ENCODE peak calls at places on chromosome 13, in ten cellular contexts. One of them, this sample, is unnamed.

GRCh38 chr13:93903909-93904308 is 575.6 kb downstream of the DCT start:
- DNase-seq in cardiac muscle cell: no peak
- DNase-seq in fibroblast of pulmonary artery: no peak
- DNase-seq in fibroblast of the aortic adventitia: no peak
- DNase-seq in psoas muscle: no peak
- DNase-seq in right lobe of liver: no peak
- DNase-seq in AG10803: no peak
- DNase-seq in neural progenitor cell: no peak
- DNase-seq in upper lobe of right lung: no peak
- DNase-seq in body of pancreas: no peak
- DNase-seq in this sample: peak

GRCh38 chr13:64928704-64929499 is 2301.2 kb downstream of the PCDH9 start:
- DNase-seq in fibroblast of the aortic adventitia: peak
- DNase-seq in body of pancreas: no peak
- DNase-seq in cardiac muscle cell: no peak
- DNase-seq in fibroblast of pulmonary artery: peak
- DNase-seq in psoas muscle: no peak
- DNase-seq in AG10803: peak
- DNase-seq in neural progenitor cell: no peak
- DNase-seq in upper lobe of right lung: no peak
- DNase-seq in right lobe of liver: no peak
- DNase-seq in this sample: peak

GRCh38 chr13:111139452-111139851 is 24.3 kb downstream of the ARHGEF7 start:
- DNase-seq in fibroblast of the aortic adventitia: no peak
- DNase-seq in body of pancreas: no peak
- DNase-seq in cardiac muscle cell: no peak
- DNase-seq in AG10803: no peak
- DNase-seq in neural progenitor cell: no peak
- DNase-seq in right lobe of liver: no peak
- DNase-seq in fibroblast of pulmonary artery: no peak
- DNase-seq in upper lobe of right lung: no peak
- DNase-seq in psoas muscle: no peak
- DNase-seq in this sample: no peak

GRCh38 chr13:42228527-42228926 is 43.4 kb upstream of the AKAP11 start:
- DNase-seq in fibroblast of the aortic adventitia: no peak
- DNase-seq in right lobe of liver: no peak
- DNase-seq in psoas muscle: no peak
- DNase-seq in cardiac muscle cell: no peak
- DNase-seq in body of pancreas: no peak
- DNase-seq in neural progenitor cell: no peak
- DNase-seq in upper lobe of right lung: no peak
- DNase-seq in fibroblast of pulmonary artery: no peak
- DNase-seq in AG10803: no peak
- DNase-seq in this sample: no peak

GRCh38 chr13:48291730-48292129 is 11.8 kb upstream of the RB1 start:
- DNase-seq in psoas muscle: no peak
- DNase-seq in right lobe of liver: no peak
- DNase-seq in AG10803: no peak
- DNase-seq in body of pancreas: peak
- DNase-seq in fibroblast of the aortic adventitia: peak
- DNase-seq in upper lobe of right lung: no peak
- DNase-seq in fibroblast of pulmonary artery: no peak
- DNase-seq in cardiac muscle cell: no peak
- DNase-seq in neural progenitor cell: no peak
- DNase-seq in this sample: peak

GRCh38 chr13:28286263-28286662 is 147.9 kb downstream of the PAN3 start:
- DNase-seq in body of pancreas: no peak
- DNase-seq in cardiac muscle cell: no peak
- DNase-seq in AG10803: no peak
- DNase-seq in fibroblast of pulmonary artery: no peak
- DNase-seq in neural progenitor cell: no peak
- DNase-seq in upper lobe of right lung: no peak
- DNase-seq in psoas muscle: no peak
- DNase-seq in fibroblast of the aortic adventitia: no peak
- DNase-seq in right lobe of liver: no peak
- DNase-seq in this sample: no peak

GRCh38 chr13:99414048-99414995 is 87.0 kb upstream of the TM9SF2 start:
- DNase-seq in upper lobe of right lung: peak
- DNase-seq in fibroblast of pulmonary artery: no peak
- DNase-seq in neural progenitor cell: no peak
- DNase-seq in fibroblast of the aortic adventitia: no peak
- DNase-seq in AG10803: no peak
- DNase-seq in cardiac muscle cell: no peak
- DNase-seq in right lobe of liver: peak
- DNase-seq in body of pancreas: no peak
- DNase-seq in psoas muscle: peak
- DNase-seq in this sample: no peak

GRCh38 chr13:60352644-60353043 is 44.4 kb upstream of the TDRD3 start:
- DNase-seq in fibroblast of pulmonary artery: no peak
- DNase-seq in cardiac muscle cell: no peak
- DNase-seq in upper lobe of right lung: no peak
- DNase-seq in AG10803: no peak
- DNase-seq in body of pancreas: no peak
- DNase-seq in neural progenitor cell: no peak
- DNase-seq in psoas muscle: no peak
- DNase-seq in fibroblast of the aortic adventitia: no peak
- DNase-seq in right lobe of liver: no peak
- DNase-seq in this sample: no peak

DNA sequence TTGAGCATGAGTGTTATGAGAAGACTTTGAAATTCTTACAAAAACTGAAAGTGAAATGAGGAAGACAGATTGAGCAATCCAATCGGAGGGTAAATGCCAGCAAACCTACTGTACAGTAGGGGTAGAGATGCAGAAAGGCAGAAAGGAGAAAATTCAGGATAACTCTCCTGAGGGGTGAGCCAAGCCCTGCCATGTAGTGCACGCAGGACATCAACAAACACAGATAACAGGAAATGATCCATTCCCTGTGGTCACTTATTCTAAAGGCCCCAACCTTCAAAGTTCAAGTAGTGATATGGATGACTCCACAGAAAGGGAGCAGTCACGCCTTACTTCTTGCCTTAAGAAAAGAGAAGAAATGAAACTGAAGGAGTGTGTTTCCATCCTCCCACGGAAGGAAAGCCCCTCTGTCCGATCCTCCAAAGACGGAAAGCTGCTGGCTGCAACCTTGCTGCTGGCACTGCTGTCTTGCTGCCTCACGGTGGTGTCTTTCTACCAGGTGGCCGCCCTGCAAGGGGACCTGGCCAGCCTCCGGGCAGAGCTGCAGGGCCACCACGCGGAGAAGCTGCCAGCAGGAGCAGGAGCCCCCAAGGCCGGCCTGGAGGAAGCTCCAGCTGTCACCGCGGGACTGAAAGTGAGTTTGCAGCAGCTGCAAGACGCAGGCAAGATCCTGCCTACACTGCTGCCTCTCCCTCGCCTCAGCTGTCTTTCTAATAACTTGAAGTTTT is at the start of gene TNFSF13B:
- DNase-seq in cardiac muscle cell: peak
- DNase-seq in psoas muscle: peak
- DNase-seq in right lobe of liver: peak
- DNase-seq in AG10803: peak
- DNase-seq in body of pancreas: peak
- DNase-seq in fibroblast of the aortic adventitia: peak
- DNase-seq in neural progenitor cell: peak
- DNase-seq in upper lobe of right lung: peak
- DNase-seq in fibroblast of pulmonary artery: peak
- DNase-seq in this sample: peak
- H3K4me3 ChIP-seq in cardiac muscle cell: no peak
- H3K4me3 ChIP-seq in psoas muscle: peak
- H3K4me3 ChIP-seq in right lobe of liver: peak
- H3K4me3 ChIP-seq in AG10803: peak
- H3K4me3 ChIP-seq in body of pancreas: no peak
- H3K4me3 ChIP-seq in fibroblast of the aortic adventitia: peak
- H3K4me3 ChIP-seq in neural progenitor cell: no peak
- H3K4me3 ChIP-seq in upper lobe of right lung: peak
- H3K4me3 ChIP-seq in fibroblast of pulmonary artery: peak
- H3K4me3 ChIP-seq in this sample: peak

DNA sequence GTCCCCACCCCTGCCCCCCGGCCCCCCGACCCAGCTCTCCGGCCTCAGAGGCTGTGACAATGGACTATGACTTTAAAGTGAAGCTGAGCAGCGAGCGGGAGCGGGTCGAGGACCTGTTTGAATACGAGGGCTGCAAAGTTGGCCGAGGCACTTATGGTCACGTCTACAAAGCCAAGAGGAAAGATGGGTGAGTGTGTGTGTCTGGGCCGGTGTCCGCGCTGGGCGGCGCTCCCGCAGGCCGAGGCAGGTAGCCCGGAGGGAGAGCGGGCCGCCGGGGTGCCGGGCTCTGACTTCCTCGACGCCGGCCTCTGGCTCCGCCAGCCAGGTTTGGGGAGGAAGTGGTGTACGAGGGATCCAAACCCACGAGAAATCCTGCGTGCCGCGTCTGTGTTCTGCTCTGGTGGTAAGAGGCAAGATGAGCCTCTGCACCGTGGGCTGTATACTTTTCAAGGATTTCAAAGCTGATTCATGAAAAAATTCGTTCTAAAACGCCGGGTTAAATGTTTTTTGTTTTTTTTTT is 714 bp downstream of the CDK8 start:
- DNase-seq in fibroblast of the aortic adventitia: peak
- DNase-seq in psoas muscle: peak
- DNase-seq in right lobe of liver: peak
- DNase-seq in body of pancreas: peak
- DNase-seq in cardiac muscle cell: peak
- DNase-seq in fibroblast of pulmonary artery: peak
- DNase-seq in upper lobe of right lung: peak
- DNase-seq in AG10803: peak
- DNase-seq in neural progenitor cell: peak
- DNase-seq in this sample: peak
- TF ChIP-seq CTCF in fibroblast of the aortic adventitia: no peak
- TF ChIP-seq CTCF in psoas muscle: no peak
- TF ChIP-seq CTCF in right lobe of liver: no peak
- TF ChIP-seq CTCF in body of pancreas: no peak
- TF ChIP-seq CTCF in cardiac muscle cell: no peak
- TF ChIP-seq CTCF in fibroblast of pulmonary artery: no peak
- TF ChIP-seq CTCF in upper lobe of right lung: peak
- TF ChIP-seq CTCF in AG10803: no peak
- TF ChIP-seq CTCF in neural progenitor cell: no peak
- TF ChIP-seq CTCF in this sample: peak

GRCh38 chr13:50915562-50915961 is 6.0 kb downstream of the RNASEH2B start:
- DNase-seq in neural progenitor cell: peak
- DNase-seq in fibroblast of pulmonary artery: no peak
- DNase-seq in cardiac muscle cell: no peak
- DNase-seq in AG10803: no peak
- DNase-seq in right lobe of liver: no peak
- DNase-seq in fibroblast of the aortic adventitia: no peak
- DNase-seq in upper lobe of right lung: no peak
- DNase-seq in body of pancreas: no peak
- DNase-seq in psoas muscle: no peak
- DNase-seq in this sample: no peak

GRCh38 chr13:50916701-50917184 is 7.2 kb downstream of the RNASEH2B start:
- DNase-seq in psoas muscle: no peak
- DNase-seq in cardiac muscle cell: no peak
- DNase-seq in right lobe of liver: no peak
- DNase-seq in AG10803: no peak
- DNase-seq in fibroblast of the aortic adventitia: no peak
- DNase-seq in fibroblast of pulmonary artery: no peak
- DNase-seq in upper lobe of right lung: no peak
- DNase-seq in neural progenitor cell: no peak
- DNase-seq in body of pancreas: no peak
- DNase-seq in this sample: peak

GRCh38 chr13:50919291-50919690 is 9.7 kb downstream of the RNASEH2B start:
- DNase-seq in right lobe of liver: no peak
- DNase-seq in fibroblast of the aortic adventitia: no peak
- DNase-seq in cardiac muscle cell: no peak
- DNase-seq in psoas muscle: no peak
- DNase-seq in body of pancreas: no peak
- DNase-seq in upper lobe of right lung: no peak
- DNase-seq in AG10803: no peak
- DNase-seq in fibroblast of pulmonary artery: no peak
- DNase-seq in neural progenitor cell: no peak
- DNase-seq in this sample: no peak

GRCh38 chr13:50914848-50915247 is 5.3 kb downstream of the RNASEH2B start:
- DNase-seq in upper lobe of right lung: no peak
- DNase-seq in cardiac muscle cell: no peak
- DNase-seq in psoas muscle: no peak
- DNase-seq in body of pancreas: no peak
- DNase-seq in right lobe of liver: no peak
- DNase-seq in neural progenitor cell: no peak
- DNase-seq in AG10803: peak
- DNase-seq in fibroblast of pulmonary artery: peak
- DNase-seq in fibroblast of the aortic adventitia: no peak
- DNase-seq in this sample: peak

DNA sequence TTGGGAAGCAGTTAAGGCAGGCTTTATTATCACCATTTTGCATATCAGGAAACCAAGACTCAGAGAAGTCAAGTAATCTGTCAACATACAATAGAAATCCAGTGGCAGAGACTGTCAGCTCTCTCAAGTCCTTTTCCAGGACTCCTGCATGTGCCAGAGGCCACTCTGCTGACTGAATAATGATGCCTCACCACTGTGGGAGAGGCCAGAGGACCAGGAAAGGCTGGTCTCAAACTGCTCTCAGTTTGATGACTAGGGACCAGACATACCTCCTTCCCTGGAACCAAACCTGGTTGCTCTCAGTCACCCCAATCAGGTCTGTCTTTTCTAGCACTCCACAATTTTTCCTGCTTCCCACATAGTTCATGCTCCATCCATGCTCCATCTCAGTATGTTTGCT is 8.0 kb downstream of the RNASEH2B start:
- DNase-seq in right lobe of liver: no peak
- DNase-seq in fibroblast of pulmonary artery: no peak
- DNase-seq in upper lobe of right lung: no peak
- DNase-seq in fibroblast of the aortic adventitia: no peak
- DNase-seq in psoas muscle: no peak
- DNase-seq in body of pancreas: no peak
- DNase-seq in cardiac muscle cell: peak
- DNase-seq in AG10803: no peak
- DNase-seq in neural progenitor cell: no peak
- DNase-seq in this sample: no peak
- H3K4me3 ChIP-seq in right lobe of liver: no peak
- H3K4me3 ChIP-seq in fibroblast of pulmonary artery: no peak
- H3K4me3 ChIP-seq in upper lobe of right lung: no peak
- H3K4me3 ChIP-seq in fibroblast of the aortic adventitia: no peak
- H3K4me3 ChIP-seq in psoas muscle: no peak
- H3K4me3 ChIP-seq in body of pancreas: no peak
- H3K4me3 ChIP-seq in cardiac muscle cell: no peak
- H3K4me3 ChIP-seq in AG10803: no peak
- H3K4me3 ChIP-seq in neural progenitor cell: no peak
- H3K4me3 ChIP-seq in this sample: no peak

GRCh38 chr13:21668665-21669599 is 1.9 kb upstream of the FGF9 start:
- DNase-seq in body of pancreas: peak
- DNase-seq in cardiac muscle cell: peak
- DNase-seq in fibroblast of pulmonary artery: peak
- DNase-seq in neural progenitor cell: peak
- DNase-seq in AG10803: peak
- DNase-seq in right lobe of liver: no peak
- DNase-seq in upper lobe of right lung: peak
- DNase-seq in fibroblast of the aortic adventitia: peak
- DNase-seq in psoas muscle: peak
- DNase-seq in this sample: peak

GRCh38 chr13:21672811-21673591 is 2.1 kb downstream of the FGF9 start:
- DNase-seq in body of pancreas: peak
- DNase-seq in upper lobe of right lung: no peak
- DNase-seq in right lobe of liver: no peak
- DNase-seq in neural progenitor cell: peak
- DNase-seq in fibroblast of the aortic adventitia: no peak
- DNase-seq in AG10803: no peak
- DNase-seq in cardiac muscle cell: peak
- DNase-seq in psoas muscle: no peak
- DNase-seq in fibroblast of pulmonary artery: no peak
- DNase-seq in this sample: no peak

GRCh38 chr13:21671793-21672680 is 1.2 kb downstream of the FGF9 start:
- DNase-seq in neural progenitor cell: peak
- DNase-seq in body of pancreas: no peak
- DNase-seq in fibroblast of pulmonary artery: no peak
- DNase-seq in psoas muscle: no peak
- DNase-seq in right lobe of liver: no peak
- DNase-seq in cardiac muscle cell: peak
- DNase-seq in upper lobe of right lung: no peak
- DNase-seq in fibroblast of the aortic adventitia: no peak
- DNase-seq in AG10803: no peak
- DNase-seq in this sample: no peak

GRCh38 chr13:21670883-21671792 is at the start of gene FGF9:
- DNase-seq in body of pancreas: peak
- DNase-seq in right lobe of liver: peak
- DNase-seq in fibroblast of the aortic adventitia: peak
- DNase-seq in AG10803: peak
- DNase-seq in fibroblast of pulmonary artery: peak
- DNase-seq in cardiac muscle cell: peak
- DNase-seq in psoas muscle: peak
- DNase-seq in upper lobe of right lung: peak
- DNase-seq in neural progenitor cell: peak
- DNase-seq in this sample: peak

GRCh38 chr13:21670006-21670882 is 629 bp upstream of the FGF9 start:
- DNase-seq in fibroblast of pulmonary artery: peak
- DNase-seq in psoas muscle: peak
- DNase-seq in fibroblast of the aortic adventitia: peak
- DNase-seq in neural progenitor cell: peak
- DNase-seq in upper lobe of right lung: peak
- DNase-seq in cardiac muscle cell: peak
- DNase-seq in body of pancreas: peak
- DNase-seq in right lobe of liver: peak
- DNase-seq in AG10803: peak
- DNase-seq in this sample: peak
- TF ChIP-seq CTCF in fibroblast of pulmonary artery: no peak
- TF ChIP-seq CTCF in psoas muscle: no peak
- TF ChIP-seq CTCF in fibroblast of the aortic adventitia: peak
- TF ChIP-seq CTCF in neural progenitor cell: peak
- TF ChIP-seq CTCF in upper lobe of right lung: peak
- TF ChIP-seq CTCF in cardiac muscle cell: peak
- TF ChIP-seq CTCF in body of pancreas: no peak
- TF ChIP-seq CTCF in right lobe of liver: no peak
- TF ChIP-seq CTCF in AG10803: no peak
- TF ChIP-seq CTCF in this sample: no peak